ENCODE peak calls at places on chromosomes 4 and X, in ten cellular contexts. U is stimulated activated naive CD8-positive, alpha-beta T cell treated with anti-CD3 and anti-CD28 coated beads, Interleukin-15, amount 100 ng/mL, for 72 hours; O is NCI-H2081; N is KG1; C is globus pallidus; M is choroid plexus epithelial cell; W is stimulated activated CD4-positive, alpha-beta T cell treated with anti-CD3 and anti-CD28 coated beads, Interleukin-1b, Interleukin-23, amount 100 ng/mL, for 48 hours; R is HT1080; P is HEK293T; V is fibroblast of mammary gland. Z is an unnamed sample.

GRCh38 chrX:120660638-120661037 is 30.8 kb upstream of the C1GALT1C1 start:
- DNase-seq in U (no peak), O (no peak), N (no peak), C (no peak), M (no peak), W (no peak), R (no peak), P (no peak), V (no peak), Z (no peak)

GRCh38 chrX:41758391-41758790 is 34.4 kb downstream of the GPR82 start:
- DNase-seq in U (no peak), O (no peak), N (no peak), C (no peak), M (no peak), W (no peak), R (peak), P (no peak), V (no peak), Z (no peak)

GRCh38 chr4:105895324-105895608 is at the start of gene NPNT:
- DNase-seq in U (peak), O (peak), N (no peak), C (no peak), M (no peak), W (no peak), R (no peak), P (peak), V (no peak), Z (no peak)

GRCh38 chrX:11424903-11425674 is 131.9 kb downstream of the AMELX start:
- DNase-seq in U (no peak), O (no peak), N (no peak), C (no peak), M (no peak), W (no peak), R (no peak), P (no peak), V (no peak), Z (no peak)

GRCh38 chr4:6444587-6444986 is 27.8 kb downstream of the PPP2R2C start:
- DNase-seq in U (no peak), O (no peak), N (no peak), C (no peak), M (no peak), W (no peak), R (no peak), P (no peak), V (no peak), Z (no peak)

GRCh38 chrX:9663216-9663615 is 102.4 kb downstream of the GPR143 start:
- DNase-seq in U (no peak), O (no peak), N (no peak), C (no peak), M (no peak), W (no peak), R (no peak), P (no peak), V (no peak), Z (no peak)

GRCh38 chrX:69066021-69066757 is 99.1 kb downstream of the PJA1 start:
- DNase-seq in U (no peak), O (no peak), N (no peak), C (no peak), M (no peak), W (no peak), R (no peak), P (no peak), V (no peak), Z (no peak)

GRCh38 chr4:156705291-156705690 is 266.3 kb downstream of the PDGFC start:
- DNase-seq in U (no peak), O (no peak), N (no peak), C (no peak), M (peak), W (no peak), R (no peak), P (no peak), V (peak), Z (peak)

GRCh38 chrX:107537815-107538214 is 88.4 kb downstream of the FRMPD3 start:
- DNase-seq in U (peak), O (peak), N (no peak), C (no peak), M (peak), W (peak), R (peak), P (peak), V (peak), Z (peak)

GRCh38 chrX:134670241-134670811 is 12.1 kb upstream of the PLAC1 start:
- DNase-seq in U (no peak), O (no peak), N (no peak), C (no peak), M (peak), W (no peak), R (peak), P (no peak), V (peak), Z (peak)

GRCh38 chrX:48923771-48924170 is 4.9 kb upstream of the PIM2 start:
- DNase-seq in U (no peak), O (no peak), N (no peak), C (no peak), M (no peak), W (no peak), R (no peak), P (no peak), V (no peak), Z (no peak)

GRCh38 chr4:79682161-79682560 is 274.1 kb upstream of the GK2 start:
- DNase-seq in U (no peak), O (no peak), N (no peak), C (no peak), M (peak), W (no peak), R (peak), P (no peak), V (no peak), Z (peak)

GRCh38 chr4:185108669-185109068 is 34.4 kb upstream of the SLC25A4 start:
- DNase-seq in U (no peak), O (no peak), N (no peak), C (no peak), M (no peak), W (no peak), R (no peak), P (no peak), V (no peak), Z (no peak)

GRCh38 chr4:75470738-75471137 is 43.5 kb downstream of the RCHY1 start:
- DNase-seq in U (no peak), O (no peak), N (no peak), C (no peak), M (no peak), W (no peak), R (no peak), P (no peak), V (no peak), Z (no peak)

GRCh38 chrX:46569621-46570020 is 3.9 kb upstream of the CHST7 start:
- DNase-seq in U (no peak), O (no peak), N (no peak), C (no peak), M (no peak), W (no peak), R (no peak), P (no peak), V (no peak), Z (no peak)

GRCh38 chrX:115562492-115562872 is 1.5 kb downstream of the PLS3 start:
- DNase-seq in U (no peak), O (peak), N (no peak), C (peak), M (peak), W (no peak), R (peak), P (peak), V (peak), Z (peak)

GRCh38 chr4:113835005-113835404 is 73.5 kb upstream of the CAMK2D start:
- DNase-seq in U (no peak), O (no peak), N (no peak), C (no peak), M (peak), W (no peak), R (peak), P (no peak), V (peak), Z (peak)

GRCh38 chr4:53937918-53938317 is 126.5 kb downstream of the CHIC2 start:
- DNase-seq in U (no peak), O (no peak), N (no peak), C (no peak), M (peak), W (no peak), R (peak), P (no peak), V (peak), Z (peak)

GRCh38 chr4:111839186-111839585 is 306.1 kb upstream of the FAM241A start:
- DNase-seq in U (no peak), O (no peak), N (no peak), C (peak), M (no peak), W (no peak), R (no peak), P (no peak), V (no peak), Z (no peak)

GRCh38 chrX:133608406-133608805 is 193.1 kb upstream of the GPC4 start:
- DNase-seq in U (no peak), O (no peak), N (no peak), C (no peak), M (peak), W (no peak), R (no peak), P (no peak), V (peak), Z (no peak)

GRCh38 chr4:144338148-144338547 is 197.6 kb upstream of the GYPA start:
- DNase-seq in U (no peak), O (no peak), N (no peak), C (no peak), M (peak), W (no peak), R (no peak), P (no peak), V (no peak), Z (no peak)

GRCh38 chr4:1862055-1862911 is 6.3 kb upstream of the LETM1 start:
- DNase-seq in U (peak), O (no peak), N (no peak), C (no peak), M (no peak), W (peak), R (no peak), P (no peak), V (no peak), Z (no peak)

GRCh38 chr4:83219344-83219990 is 65.1 kb downstream of the COQ2 start:
- DNase-seq in U (peak), O (peak), N (no peak), C (no peak), M (no peak), W (peak), R (no peak), P (no peak), V (peak), Z (no peak)

GRCh38 chr4:47525154-47525819 is 40.2 kb downstream of the ATP10D start:
- DNase-seq in U (no peak), O (no peak), N (no peak), C (no peak), M (peak), W (no peak), R (peak), P (no peak), V (peak), Z (peak)

GRCh38 chrX:48864210-48864609 is 28.8 kb upstream of the PCSK1N start:
- DNase-seq in U (no peak), O (no peak), N (no peak), C (peak), M (peak), W (no peak), R (peak), P (no peak), V (peak), Z (peak)

GRCh38 chrX:38375888-38376287 is 23.5 kb downstream of the OTC start:
- DNase-seq in U (no peak), O (no peak), N (no peak), C (no peak), M (peak), W (no peak), R (peak), P (peak), V (peak), Z (no peak)

GRCh38 chrX:135737361-135738071 is 24.1 kb downstream of the CT45A1 start:
- DNase-seq in U (no peak), O (no peak), N (no peak), C (no peak), M (peak), W (no peak), R (peak), P (no peak), V (peak), Z (no peak)

GRCh38 chr4:45621926-45622325 is 501.9 kb downstream of the GABRG1 start:
- DNase-seq in U (no peak), O (no peak), N (no peak), C (no peak), M (peak), W (no peak), R (peak), P (no peak), V (peak), Z (no peak)

GRCh38 chrX:43744284-43744683 is 88.2 kb downstream of the MAOA start:
- DNase-seq in U (no peak), O (no peak), N (no peak), C (no peak), M (no peak), W (no peak), R (no peak), P (no peak), V (no peak), Z (no peak)

GRCh38 chrX:103343105-103343504 is 13.1 kb downstream of the TCEAL7 start:
- DNase-seq in U (no peak), O (peak), N (peak), C (no peak), M (peak), W (peak), R (peak), P (peak), V (peak), Z (peak)

GRCh38 chr4:5683566-5683965 is 24.8 kb downstream of the EVC2 start:
- DNase-seq in U (no peak), O (no peak), N (no peak), C (no peak), M (peak), W (no peak), R (no peak), P (no peak), V (no peak), Z (no peak)

GRCh38 chr4:99679204-99679603 is 21.6 kb upstream of the C4orf54 start:
- DNase-seq in U (no peak), O (peak), N (no peak), C (peak), M (peak), W (no peak), R (peak), P (no peak), V (no peak), Z (no peak)

GRCh38 chr4:76504613-76505465 is 69.8 kb downstream of the SHROOM3 start:
- DNase-seq in U (peak), O (peak), N (peak), C (no peak), M (peak), W (no peak), R (peak), P (peak), V (peak), Z (peak)

GRCh38 chrX:27336466-27337091 is 126.6 kb downstream of the PPP4R3C start:
- DNase-seq in U (peak), O (peak), N (no peak), C (peak), M (peak), W (peak), R (peak), P (peak), V (peak), Z (peak)

GRCh38 chr4:38821739-38822138 is 17.1 kb upstream of the TLR1 start:
- DNase-seq in U (no peak), O (no peak), N (no peak), C (no peak), M (peak), W (no peak), R (no peak), P (no peak), V (peak), Z (peak)

GRCh38 chr4:168408620-168409019 is 71.7 kb downstream of the DDX60L start:
- DNase-seq in U (no peak), O (peak), N (no peak), C (peak), M (peak), W (no peak), R (peak), P (peak), V (peak), Z (peak)